ENCODE peak calls at places on chromosome 15, in five cellular contexts. O, A, Z, J and T are unnamed samples.

GRCh38 chr15:73924258-73924921 is 1.9 kb upstream of the LOXL1 start:
- DNase-seq in A (peak), J (no peak), Z (no peak), O (no peak), T (no peak)

GRCh38 chr15:68354923-68355322 is 77.0 kb downstream of the ITGA11 start:
- DNase-seq in A (peak), J (no peak), O (no peak), Z (no peak), T (no peak)

GRCh38 chr15:99476413-99477222 is 89.2 kb upstream of the MEF2A start:
- DNase-seq in A (peak), J (no peak), O (peak), Z (no peak), T (no peak)

GRCh38 chr15:91099616-91100560 is at the start of gene SV2B:
- DNase-seq in A (no peak), Z (peak), J (no peak), O (peak), T (no peak)

GRCh38 chr15:51046799-51047449 is 47.8 kb downstream of the TNFAIP8L3 start:
- DNase-seq in Z (no peak), J (no peak), O (no peak), A (no peak), T (no peak)

GRCh38 chr15:46676233-46677206 is 1040.8 kb upstream of the SEMA6D start:
- DNase-seq in J (no peak), A (no peak), Z (no peak), O (no peak), T (no peak)

GRCh38 chr15:74408815-74409214 is 24.9 kb downstream of the SEMA7A start:
- DNase-seq in A (no peak), O (no peak), Z (no peak), J (no peak), T (no peak)

GRCh38 chr15:23566070-23567050 is 886 bp downstream of the MKRN3 start:
- DNase-seq in Z (no peak), O (peak), A (no peak), J (no peak), T (no peak)

GRCh38 chr15:100186366-100186765 is 155.4 kb downstream of the ADAMTS17 start:
- DNase-seq in J (no peak), Z (no peak), O (no peak), A (no peak), T (no peak)

GRCh38 chr15:29682781-29683180 is 139.5 kb downstream of the TJP1 start:
- DNase-seq in O (no peak), J (no peak), A (no peak), Z (no peak), T (no peak)

GRCh38 chr15:75234191-75234810 is 23.8 kb upstream of the GOLGA6C start:
- DNase-seq in A (no peak), Z (no peak), J (no peak), O (no peak), T (no peak)